ENCODE peak calls at places on chromosomes 13 and 19, in six cellular contexts. R, J, B, V, S and W are unnamed samples.

GRCh38 chr13:27406178-27406939 is 18.1 kb upstream of the GTF3A start:
- DNase-seq in R (peak; percentile 31), J (peak; percentile 59), B (no peak), V (peak; percentile 53), S (peak; percentile 40), W (peak; percentile 33)

GRCh38 chr13:38202730-38203129 is 146.9 kb upstream of the UFM1 start:
- DNase-seq in R (no peak), J (no peak), B (no peak), V (peak; percentile 49), S (no peak), W (no peak)

GRCh38 chr19:57241181-57241580 is 749 bp downstream of the ZNF805 start:
- DNase-seq in R (no peak), J (no peak), B (no peak), V (peak; percentile 57), S (peak; percentile 29), W (peak; percentile 7)

GRCh38 chr13:35768551-35768950 is 292.1 kb upstream of the MAB21L1 start:
- DNase-seq in R (no peak), J (no peak), B (no peak), V (peak; percentile 94), S (no peak), W (no peak)

GRCh38 chr13:44471686-44472085 is 98.1 kb downstream of the SERP2 start:
- DNase-seq in R (no peak), J (no peak), B (no peak), V (peak; percentile 85), S (no peak), W (no peak)

GRCh38 chr13:76884167-76884566 is 2.0 kb downstream of the KCTD12 start:
- DNase-seq in R (peak; percentile 49), J (peak; percentile 79), B (no peak), V (peak; percentile 76), S (no peak), W (no peak)

GRCh38 chr19:13978721-13979191 is 26.4 kb downstream of the DCAF15 start:
- DNase-seq in R (no peak), J (no peak), B (no peak), V (no peak), S (no peak), W (no peak)

GRCh38 chr19:13611596-13611995 is 105.3 kb upstream of the CACNA1A start:
- DNase-seq in R (no peak), J (no peak), B (no peak), V (no peak), S (no peak), W (no peak)

GRCh38 chr13:93145199-93145598 is 81.4 kb upstream of the GPC6 start:
- DNase-seq in R (no peak), J (no peak), B (peak; percentile 34), V (no peak), S (no peak), W (no peak)

GRCh38 chr19:12779162-12779993 is 4.0 kb upstream of the HOOK2 start:
- DNase-seq in R (peak; percentile 45), J (peak; percentile 53), B (no peak), V (peak; percentile 65), S (no peak), W (no peak)

GRCh38 chr19:15562861-15563260 is 52.2 kb upstream of the CYP4F8 start:
- DNase-seq in R (no peak), J (peak; percentile 63), B (no peak), V (peak; percentile 28), S (no peak), W (no peak)